ENCODE peak calls at places on chromosomes 5 and 9, in seven cellular contexts. O is GM23338, K is HCT116, I is GM23248, V is MM.1S, J is neural progenitor cell, P is OCI-LY7. A is an unnamed sample.

GRCh38 chr9:18821794-18822193 is 211.2 kb downstream of the SAXO1 start:
- DNase-seq in P (no peak), V (no peak), O (peak; percentile 24), I (no peak), J (no peak), K (no peak), A (peak; percentile 20)

GRCh38 chr5:174082286-174082685 is 36.8 kb downstream of the NSG2 start:
- DNase-seq in K (no peak), V (no peak), J (no peak), O (no peak), P (no peak), I (no peak), A (no peak)

GRCh38 chr9:129632460-129632859 is 6.5 kb downstream of the NTMT1 start:
- DNase-seq in V (no peak), O (no peak), P (no peak), K (no peak), J (no peak), I (peak; percentile 74), A (no peak)

GRCh38 chr5:132057498-132058255 is 2.8 kb upstream of the IL3 start:
- DNase-seq in I (no peak), O (no peak), K (no peak), P (no peak), V (no peak), J (no peak), A (no peak)

GRCh38 chr5:134003957-134004625 is 684 bp downstream of the VDAC1 start:
- DNase-seq in V (peak; percentile 45), O (peak; percentile 61), K (no peak), I (peak; percentile 85), P (peak; percentile 65), J (peak; percentile 73), A (peak; percentile 79)

GRCh38 chr9:111807197-111807596 is 12.5 kb upstream of the SHOC1 start:
- DNase-seq in I (peak; percentile 54), K (no peak), P (no peak), V (no peak), J (no peak), O (no peak), A (no peak)

GRCh38 chr5:165525268-165525667 is 2019.8 kb downstream of the MAT2B start:
- DNase-seq in P (no peak), O (no peak), K (no peak), J (no peak), I (peak; percentile 0), V (no peak), A (peak; percentile 29)

GRCh38 chr5:5886812-5887486 is 464.5 kb downstream of the ICE1 start:
- DNase-seq in V (peak; percentile 67), J (peak; percentile 62), I (no peak), P (peak; percentile 51), K (no peak), O (peak; percentile 73), A (peak; percentile 47)

GRCh38 chr5:4720831-4721230 is 419.3 kb upstream of the ADAMTS16 start:
- DNase-seq in O (no peak), K (no peak), V (no peak), P (no peak), J (no peak), I (peak; percentile 13), A (no peak)

GRCh38 chr9:76521244-76521673 is 62.3 kb downstream of the GCNT1 start:
- DNase-seq in V (no peak), J (no peak), P (no peak), K (no peak), O (no peak), I (no peak), A (no peak)

GRCh38 chr9:93183663-93184438 is at the start of gene WNK2:
- DNase-seq in I (peak; percentile 23), O (peak; percentile 64), P (peak; percentile 57), V (peak; percentile 46), J (peak; percentile 77), K (no peak), A (peak; percentile 75)

GRCh38 chr9:15541862-15542261 is 11.0 kb upstream of the CCDC171 start:
- DNase-seq in I (no peak), J (no peak), V (no peak), O (no peak), P (no peak), K (no peak), A (peak; percentile 15)

GRCh38 chr5:125152036-125152435 is 405.6 kb upstream of the ZNF608 start:
- DNase-seq in K (no peak), P (no peak), J (no peak), I (no peak), O (no peak), V (no peak), A (no peak)

GRCh38 chr5:170249360-170249759 is 16.6 kb downstream of the C5orf58 start:
- DNase-seq in K (no peak), V (no peak), J (no peak), O (no peak), P (no peak), I (no peak), A (no peak)

GRCh38 chr9:76900884-76901440 is 5.0 kb downstream of the PRUNE2 start:
- DNase-seq in I (no peak), J (no peak), V (no peak), O (no peak), P (no peak), K (no peak), A (no peak)

GRCh38 chr5:178205010-178205748 is 846 bp downstream of the HNRNPAB start:
- DNase-seq in P (peak; percentile 88), V (peak; percentile 72), J (peak; percentile 84), O (peak; percentile 82), I (peak; percentile 89), K (no peak), A (peak; percentile 92)

GRCh38 chr5:15585128-15585527 is 85.1 kb downstream of the FBXL7 start:
- DNase-seq in J (no peak), P (no peak), I (peak; percentile 49), V (no peak), K (no peak), O (no peak), A (no peak)

GRCh38 chr9:133238851-133239532 is 29.9 kb upstream of the OBP2B start:
- DNase-seq in P (peak; percentile 44), I (peak; percentile 78), V (no peak), K (peak; percentile 88), J (peak; percentile 85), O (peak; percentile 91), A (peak; percentile 89)

GRCh38 chr9:133239533-133240090 is 30.6 kb upstream of the OBP2B start:
- DNase-seq in O (no peak), J (no peak), V (no peak), I (no peak), P (no peak), K (no peak), A (no peak)

GRCh38 chr9:133237271-133237731 is 28.3 kb upstream of the OBP2B start:
- DNase-seq in P (no peak), V (no peak), O (no peak), J (no peak), I (peak; percentile 71), K (no peak), A (no peak)

GRCh38 chr9:133236291-133237071 is 27.4 kb upstream of the OBP2B start:
- DNase-seq in K (no peak), O (no peak), J (no peak), P (no peak), V (no peak), I (no peak), A (no peak)

GRCh38 chr9:133238272-133238850 is 29.3 kb upstream of the OBP2B start:
- DNase-seq in O (peak; percentile 98), I (peak; percentile 54), P (no peak), J (peak; percentile 81), K (peak; percentile 67), V (no peak), A (peak; percentile 86)
- H2AFZ ChIP-seq in O (peak overlapping the region; percentile 99), I (peak overlapping the region; percentile 82), P (no peak overlapping the region), J (no peak overlapping the region), K (peak overlapping the region; percentile 83), V (no peak overlapping the region), A (peak overlapping the region; percentile 83)

DNA sequence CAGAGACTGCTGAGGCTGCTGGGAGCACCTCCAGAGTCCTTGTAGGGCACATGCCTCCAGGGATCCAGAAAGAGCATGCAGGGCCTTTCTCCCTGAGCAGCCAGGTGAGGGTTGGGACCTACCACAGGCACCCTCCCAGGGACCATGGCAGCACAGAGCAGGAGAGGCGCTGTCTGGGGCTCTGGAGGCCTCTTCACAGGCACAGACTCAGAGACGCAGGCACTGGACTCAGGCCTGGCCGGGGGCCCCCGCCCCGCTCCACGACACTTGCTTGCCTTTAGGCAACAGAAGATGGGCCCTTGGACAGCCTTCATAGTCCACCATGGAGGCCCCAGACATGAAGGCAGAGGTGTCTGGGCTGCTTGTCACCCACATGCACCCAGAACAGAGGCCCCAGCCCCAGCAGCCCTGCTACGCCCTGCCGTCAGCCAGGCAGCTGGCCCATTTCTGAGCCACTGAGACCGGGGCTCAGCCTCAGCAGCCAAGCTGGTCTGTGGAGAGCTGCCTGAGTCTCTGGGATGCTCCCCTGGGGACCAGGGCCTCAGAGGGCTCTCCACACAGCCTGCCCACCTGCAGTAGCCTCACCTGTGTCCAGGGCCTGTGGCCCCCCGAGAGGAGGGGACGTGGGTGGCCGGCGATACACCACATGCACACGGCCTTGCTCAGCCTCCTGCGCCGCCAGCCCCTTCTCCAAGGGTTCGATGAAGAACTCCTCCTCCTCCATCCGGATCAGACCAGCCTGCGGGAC is 72.8 kb downstream of the ADAMTS2 start:
- DNase-seq in K (no peak), V (no peak), P (no peak), J (peak; percentile 31), I (no peak), O (no peak), A (no peak)
- TF ChIP-seq EZH2phosphoT487 in K (no peak), V (no peak), P (no peak), J (no peak), I (no peak), O (no peak), A (no peak)

DNA sequence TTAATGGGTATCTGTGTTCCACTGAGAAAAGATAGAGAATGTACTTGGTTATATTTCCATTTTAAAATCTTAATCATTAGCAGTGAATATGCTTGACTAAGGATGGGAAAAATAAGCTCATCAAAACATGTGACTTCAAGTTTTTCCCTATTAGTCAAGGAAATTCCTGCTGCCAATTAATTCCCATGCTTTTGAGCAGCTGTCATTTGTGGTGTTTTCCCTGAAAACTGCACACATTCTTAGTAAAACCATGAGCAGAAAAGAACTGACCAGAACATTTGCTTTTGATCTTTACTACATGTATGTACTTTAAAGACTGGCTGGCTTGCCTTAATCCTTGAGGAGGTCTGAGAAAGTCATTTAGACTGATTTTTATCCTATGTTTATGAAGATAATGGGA is 75.2 kb downstream of the AOPEP start:
- DNase-seq in V (no peak), O (no peak), P (no peak), I (peak; percentile 63), J (no peak), K (no peak), A (no peak)
- H3K4me2 ChIP-seq in V (no peak overlapping the region), O (no peak overlapping the region), P (no peak overlapping the region), I (peak overlapping the region; percentile 20), J (no peak overlapping the region), K (no peak overlapping the region), A (peak overlapping the region; percentile 43)

GRCh38 chr9:130849356-130849755 is 14.3 kb downstream of the ABL1 start:
- DNase-seq in O (no peak), K (no peak), P (no peak), I (no peak), V (no peak), J (no peak), A (no peak)

GRCh38 chr9:130845254-130845653 is 10.2 kb downstream of the ABL1 start:
- DNase-seq in O (no peak), K (no peak), V (no peak), I (no peak), P (no peak), J (no peak), A (no peak)

GRCh38 chr9:130845901-130846381 is 10.9 kb downstream of the ABL1 start:
- DNase-seq in P (no peak), I (peak; percentile 81), J (peak; percentile 38), V (no peak), O (no peak), K (no peak), A (peak; percentile 59)

GRCh38 chr9:130846487-130847305 is 11.6 kb downstream of the ABL1 start:
- DNase-seq in I (peak; percentile 79), O (no peak), V (no peak), J (no peak), K (no peak), P (no peak), A (no peak)

GRCh38 chr9:130847306-130848217 is 12.5 kb downstream of the ABL1 start:
- DNase-seq in J (peak; percentile 47), V (no peak), I (peak; percentile 99), K (no peak), P (no peak), O (peak; percentile 86), A (peak; percentile 61)
- H2AFZ ChIP-seq in J (no peak overlapping the region), V (no peak overlapping the region), I (no peak overlapping the region), K (no peak overlapping the region), P (no peak overlapping the region), O (no peak overlapping the region), A (no peak overlapping the region)

A was measured in hepatocyte.